ENCODE peak calls at places on chromosomes 3 and 15, in nine cellular contexts. M is activated CD8-positive, alpha-beta T cell treated with anti-CD3 and anti-CD28 coated beads for 36 hours; P is fibroblast of lung; I is neural crest cell; Q is K562; U is HFF-Myc; F is RWPE1; D is AG09319; W is GM20000. E is an unnamed sample.

GRCh38 chr15:33013827-33014445 is 180.6 kb downstream of the FMN1 start:
- DNase-seq in M (no peak), P (peak; percentile 51), D (no peak), I (no peak), W (no peak), F (peak; percentile 86), U (no peak), Q (no peak), E (peak; percentile 75)

GRCh38 chr15:43912991-43913927 is 86.5 kb downstream of the WDR76 start:
- DNase-seq in I (no peak), D (peak; percentile 65), P (peak; percentile 92), Q (no peak), F (peak; percentile 93), U (peak; percentile 88), W (no peak), M (peak; percentile 21), E (peak; percentile 82)

GRCh38 chr15:73246898-73247297 is 121.9 kb downstream of the HCN4 start:
- DNase-seq in D (no peak), F (no peak), M (no peak), P (no peak), Q (no peak), I (no peak), W (no peak), U (no peak), E (no peak)

GRCh38 chr3:49804141-49805041 is 1.3 kb downstream of the INKA1 start:
- DNase-seq in Q (no peak), M (no peak), I (peak; percentile 39), D (no peak), P (no peak), W (no peak), F (no peak), U (no peak), E (no peak)

GRCh38 chr3:64995857-64996564 is 308.2 kb upstream of the ADAMTS9 start:
- DNase-seq in D (no peak), Q (no peak), P (peak; percentile 20), U (no peak), M (no peak), I (no peak), F (no peak), W (no peak), E (no peak)

GRCh38 chr3:49411550-49411967 is 217 bp downstream of the RHOA start:
- DNase-seq in P (no peak), F (no peak), I (no peak), U (no peak), D (no peak), M (peak; percentile 61), W (no peak), Q (peak; percentile 73), E (no peak)

GRCh38 chr15:63928185-63928852 is 94.6 kb upstream of the HERC1 start:
- DNase-seq in U (no peak), M (no peak), I (no peak), F (no peak), D (no peak), P (no peak), W (no peak), Q (no peak), E (no peak)

GRCh38 chr3:195100903-195101591 is 169.9 kb downstream of the XXYLT1 start:
- DNase-seq in D (no peak), M (no peak), Q (no peak), P (peak; percentile 19), F (no peak), W (peak; percentile 74), I (no peak), U (no peak), E (peak; percentile 77)

GRCh38 chr15:81189583-81190283 is 6.9 kb upstream of the IL16 start:
- DNase-seq in M (no peak), U (peak; percentile 91), I (no peak), D (peak; percentile 95), P (peak; percentile 100), F (peak; percentile 59), Q (no peak), W (no peak), E (peak; percentile 75)

GRCh38 chr3:105842943-105843342 is 25.9 kb downstream of the CBLB start:
- DNase-seq in I (no peak), Q (no peak), M (no peak), D (no peak), F (no peak), W (no peak), P (peak; percentile 58), U (no peak), E (no peak)

GRCh38 chr3:10467904-10468610 is 37.3 kb downstream of the ATP2B2 start:
- DNase-seq in P (no peak), D (no peak), M (no peak), W (no peak), I (no peak), Q (no peak), F (no peak), U (no peak), E (peak; percentile 42)

GRCh38 chr15:52657338-52657737 is 21.9 kb downstream of the ATOSA start:
- DNase-seq in F (no peak), U (no peak), W (no peak), M (no peak), I (no peak), D (no peak), P (peak; percentile 80), Q (no peak), E (peak; percentile 52)

GRCh38 chr15:67794832-67795574 is 30.3 kb upstream of the SKOR1 start:
- DNase-seq in W (no peak), Q (no peak), I (no peak), D (no peak), P (no peak), F (no peak), M (peak; percentile 83), U (no peak), E (no peak)

GRCh38 chr3:82707035-82707434 is 945.6 kb upstream of the GBE1 start:
- DNase-seq in M (no peak), F (no peak), Q (no peak), U (no peak), W (no peak), I (no peak), D (no peak), P (no peak), E (no peak)

GRCh38 chr3:126955004-126955790 is 27.7 kb upstream of the PLXNA1 start:
- DNase-seq in F (no peak), Q (no peak), I (no peak), M (no peak), D (no peak), P (no peak), W (peak; percentile 64), U (no peak), E (no peak)

GRCh38 chr15:83983634-83984458 is 251.7 kb upstream of the GOLGA6L4 start:
- DNase-seq in W (peak; percentile 45), F (no peak), I (no peak), P (no peak), Q (no peak), D (no peak), U (no peak), M (no peak), E (no peak)

GRCh38 chr3:64214002-64214696 is 11.1 kb downstream of the PRICKLE2 start:
- DNase-seq in U (peak; percentile 76), F (peak; percentile 26), I (no peak), P (peak; percentile 99), W (no peak), Q (no peak), M (no peak), D (peak; percentile 51), E (peak; percentile 91)

GRCh38 chr15:64193971-64194370 is 31.1 kb upstream of the PPIB start:
- DNase-seq in I (no peak), Q (peak; percentile 28), D (no peak), U (no peak), W (no peak), M (no peak), F (no peak), P (no peak), E (no peak)

GRCh38 chr15:58221591-58222241 is 83.5 kb downstream of the AQP9 start:
- DNase-seq in F (peak; percentile 41), M (peak; percentile 10), I (no peak), W (peak; percentile 49), D (no peak), P (peak; percentile 46), Q (peak; percentile 56), U (no peak), E (peak; percentile 62)
- TF ChIP-seq CTCF in F (peak; percentile 46), M (no peak), I (peak; percentile 41), W (peak; percentile 63), D (peak; percentile 72), P (peak; percentile 60), Q (peak; percentile 89), U (peak; percentile 73), E (peak; percentile 50)

DNA sequence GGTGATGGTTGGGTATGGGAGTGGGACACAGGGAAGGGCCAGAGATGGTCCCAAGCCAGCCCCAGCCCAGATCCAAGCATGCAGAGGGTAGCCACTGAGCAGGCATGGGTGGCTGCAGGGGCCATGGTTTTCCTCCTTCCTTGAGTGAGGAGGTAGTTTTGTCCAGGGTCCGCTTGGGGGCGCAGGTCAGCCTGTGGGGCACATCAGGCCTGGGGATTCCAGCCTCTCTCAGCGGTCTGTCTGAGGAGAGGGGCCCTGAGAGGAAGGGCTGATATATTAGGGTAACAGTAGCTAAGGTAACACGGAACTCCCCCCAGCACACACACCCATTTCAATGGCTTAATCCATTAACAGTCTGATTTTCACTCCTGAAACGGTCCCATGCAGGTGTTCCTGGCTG is 22.7 kb upstream of the LCTL start:
- DNase-seq in D (no peak), W (no peak), U (no peak), M (peak; percentile 12), Q (peak; percentile 52), P (no peak), I (no peak), F (no peak), E (no peak)
- TF ChIP-seq CTCF in D (no peak), W (peak; percentile 31), U (no peak), M (no peak), Q (peak; percentile 85), P (no peak), I (no peak), F (no peak), E (no peak)

DNA sequence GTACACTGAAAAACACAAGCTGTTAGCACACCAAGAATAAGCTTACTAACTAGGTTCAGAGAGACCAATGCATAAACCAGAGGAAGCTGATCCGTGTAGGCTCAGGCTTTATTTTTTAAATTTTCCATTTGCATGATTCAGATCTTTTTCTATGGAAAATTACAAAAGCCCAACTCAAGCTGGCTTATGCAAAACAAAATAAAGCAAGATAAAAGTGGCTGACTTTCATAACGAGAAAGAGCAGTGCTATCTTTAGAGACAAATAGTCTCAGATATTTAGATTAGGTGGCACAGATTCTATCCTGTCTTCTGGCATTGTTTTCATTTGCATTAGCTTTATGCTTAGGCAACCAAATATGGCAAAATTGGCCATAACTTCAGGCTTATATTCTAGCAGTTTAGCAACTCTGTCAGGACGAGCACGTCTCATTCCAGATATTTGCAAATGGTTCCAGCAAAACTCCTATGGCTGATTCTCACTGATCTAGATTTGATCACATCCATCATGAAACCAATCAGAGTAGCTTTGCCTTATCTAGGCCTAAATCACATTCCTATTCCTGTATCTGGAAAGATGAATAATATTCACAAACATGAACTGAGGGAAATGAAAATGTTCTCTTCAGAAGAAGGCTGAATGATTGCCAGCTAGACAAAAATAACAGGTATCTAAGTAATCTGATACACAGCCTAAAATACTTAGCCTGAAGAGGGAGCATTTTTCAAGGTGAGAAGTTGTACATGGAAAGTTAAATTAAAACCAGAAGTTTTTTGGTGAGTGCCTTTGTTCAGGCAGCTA is 216.4 kb upstream of the DPPA4 start:
- DNase-seq in Q (no peak), D (no peak), F (no peak), M (no peak), U (no peak), P (no peak), I (no peak), W (no peak), E (peak; percentile 16)
- TF ChIP-seq CTCF in Q (no peak), D (no peak), F (no peak), M (no peak), U (no peak), P (no peak), I (no peak), W (no peak), E (no peak)

GRCh38 chr3:62174116-62174515 is 199.2 kb downstream of the FEZF2 start:
- DNase-seq in D (no peak), U (no peak), M (no peak), Q (no peak), W (no peak), P (no peak), F (no peak), I (no peak), E (no peak)
- TF ChIP-seq CTCF in D (no peak), U (no peak), M (no peak), Q (no peak), W (no peak), P (no peak), F (no peak), I (no peak), E (no peak)

E was measured in MCF 10A.